ENCODE peak calls at places on chromosomes 16 and 17, in ten cellular contexts. V is sigmoid colon; E is tibial artery; R is GM06990; A is Caco-2; U is IMR-90; M is H9; C is tibial nerve; P is neuronal stem cell; O is effector memory CD4-positive, alpha-beta T cell. J is an unnamed sample. For H3K27me3, the result is how much of the 10 kb centered on the place peaks cover.

GRCh38 chr16:2187212-2187611 is 9.2 kb downstream of the CASKIN1 start:
- DNase-seq in V (no peak), E (no peak), R (no peak), A (no peak), U (no peak), M (no peak), C (no peak), P (no peak), O (no peak), J (no peak)

GRCh38 chr16:29710227-29711219 is 31.5 kb downstream of the QPRT start:
- DNase-seq in V (no peak), E (no peak), R (no peak), A (no peak), U (peak), M (peak), C (no peak), P (no peak), O (no peak), J (peak)

GRCh38 chr17:4518901-4519300 is 20.2 kb downstream of the SPNS2 start:
- DNase-seq in V (peak), E (no peak), R (no peak), A (no peak), U (no peak), M (no peak), C (no peak), P (no peak), O (no peak), J (no peak)

GRCh38 chr17:42072323-42073187 is 22.2 kb upstream of the C17orf113 start:
- DNase-seq in V (no peak), E (no peak), R (no peak), A (no peak), U (no peak), M (no peak), C (no peak), P (no peak), O (no peak), J (no peak)

GRCh38 chr17:8001976-8002645 is at the start of gene GUCY2D:
- DNase-seq in V (no peak), E (no peak), R (no peak), A (no peak), U (no peak), M (peak), C (no peak), P (no peak), O (no peak), J (no peak)

GRCh38 chr16:27230562-27230991 is 27.3 kb downstream of the KDM8 start:
- DNase-seq in V (no peak), E (no peak), R (no peak), A (no peak), U (no peak), M (no peak), C (no peak), P (no peak), O (peak), J (peak)

GRCh38 chr16:68492501-68493411 is 44.4 kb upstream of the SMPD3 start:
- DNase-seq in V (no peak), E (no peak), R (no peak), A (no peak), U (no peak), M (no peak), C (no peak), P (no peak), O (no peak), J (no peak)

GRCh38 chr16:23499801-23500200 is 10.5 kb downstream of the GGA2 start:
- DNase-seq in V (no peak), E (no peak), R (no peak), A (no peak), U (no peak), M (peak), C (no peak), P (no peak), O (no peak), J (no peak)

GRCh38 chr17:14843086-14843795 is 421.9 kb downstream of the PMP22 start:
- DNase-seq in V (no peak), E (no peak), R (no peak), A (no peak), U (no peak), M (no peak), C (no peak), P (no peak), O (no peak), J (no peak)

GRCh38 chr17:32517982-32518381 is 31.2 kb downstream of the CDK5R1 start:
- DNase-seq in V (peak), E (peak), R (no peak), A (no peak), U (no peak), M (no peak), C (no peak), P (no peak), O (no peak), J (no peak)

GRCh38 chr16:89720520-89720858 is 209 bp downstream of the VPS9D1 start:
- DNase-seq in V (no peak), E (no peak), R (no peak), A (peak), U (no peak), M (peak), C (no peak), P (peak), O (no peak), J (no peak)

GRCh38 chr17:63406689-63407330 is 39.3 kb downstream of the CYB561 start:
- DNase-seq in V (peak), E (no peak), R (peak), A (peak), U (peak), M (peak), C (peak), P (peak), O (peak), J (peak)

GRCh38 chr17:10745231-10745630 is 15.4 kb upstream of the TMEM220 start:
- DNase-seq in V (peak), E (no peak), R (no peak), A (no peak), U (no peak), M (no peak), C (no peak), P (no peak), O (no peak), J (no peak)

GRCh38 chr17:66667491-66668030 is 167.4 kb upstream of the CACNG5 start:
- DNase-seq in V (no peak), E (no peak), R (no peak), A (no peak), U (no peak), M (no peak), C (no peak), P (no peak), O (peak), J (peak)

GRCh38 chr16:68232335-68232734 is 3.6 kb downstream of the ESRP2 start:
- DNase-seq in V (peak), E (peak), R (no peak), A (peak), U (no peak), M (no peak), C (no peak), P (no peak), O (no peak), J (no peak)

GRCh38 chr17:7003745-7004144 is 7.9 kb downstream of the ALOX12 start:
- DNase-seq in V (no peak), E (no peak), R (no peak), A (no peak), U (no peak), M (no peak), C (no peak), P (no peak), O (no peak), J (no peak)

GRCh38 chr17:32907583-32907982 is 20.4 kb upstream of the TMEM98 start:
- DNase-seq in V (no peak), E (no peak), R (no peak), A (no peak), U (no peak), M (peak), C (no peak), P (no peak), O (no peak), J (no peak)

GRCh38 chr16:55671206-55671973 is 15.6 kb downstream of the SLC6A2 start:
- DNase-seq in V (no peak), E (peak), R (no peak), A (no peak), U (no peak), M (no peak), C (no peak), P (no peak), O (no peak), J (no peak)

GRCh38 chr17:57442914-57443571 is 186.7 kb downstream of the MSI2 start:
- DNase-seq in V (no peak), E (no peak), R (peak), A (no peak), U (no peak), M (no peak), C (no peak), P (no peak), O (no peak), J (peak)

GRCh38 chr16:87052506-87052905 is 264.7 kb downstream of the C16orf95 start:
- DNase-seq in V (no peak), E (peak), R (no peak), A (no peak), U (no peak), M (no peak), C (no peak), P (no peak), O (no peak), J (no peak)

GRCh38 chr16:87054856-87055255 is 262.3 kb downstream of the C16orf95 start:
- DNase-seq in V (peak), E (peak), R (no peak), A (peak), U (no peak), M (no peak), C (no peak), P (no peak), O (no peak), J (no peak)

GRCh38 chr16:87051526-87052320 is 265.5 kb downstream of the C16orf95 start:
- DNase-seq in V (no peak), E (peak), R (no peak), A (no peak), U (no peak), M (no peak), C (no peak), P (no peak), O (no peak), J (no peak)

GRCh38 chr16:87054154-87054553 is 263.0 kb downstream of the C16orf95 start:
- DNase-seq in V (no peak), E (no peak), R (no peak), A (no peak), U (no peak), M (no peak), C (no peak), P (no peak), O (no peak), J (no peak)

GRCh38 chr16:87053016-87053982 is 263.9 kb downstream of the C16orf95 start:
- DNase-seq in V (no peak), E (peak), R (no peak), A (no peak), U (no peak), M (peak), C (no peak), P (no peak), O (no peak), J (no peak)
- H3K27me3 ChIP-seq in V (under half), E (under half), R (under half), A (under half), U (under half), M (under half), C (under half), P (under half), O (under half), J (under half)

GRCh38 chr16:1157639-1158455 is 4.9 kb downstream of the CACNA1H start:
- DNase-seq in V (no peak), E (no peak), R (no peak), A (no peak), U (no peak), M (no peak), C (no peak), P (no peak), O (no peak), J (no peak)
- H3K27me3 ChIP-seq in V (under half), E (under half), R (under half), A (under half), U (under half), M (under half), C (under half), P (under half), O (under half), J (under half)

GRCh38 chr17:81317436-81317821 is 22.3 kb upstream of the SLC38A10 start:
- DNase-seq in V (no peak), E (no peak), R (no peak), A (no peak), U (no peak), M (no peak), C (no peak), P (no peak), O (no peak), J (no peak)
- H3K27me3 ChIP-seq in V (under half), E (under half), R (under half), A (under half), U (under half), M (under half), C (under half), P (under half), O (under half), J (under half)

GRCh38 chr17:38603786-38604478 is 1.8 kb downstream of the SRCIN1 start:
- DNase-seq in V (no peak), E (no peak), R (no peak), A (no peak), U (no peak), M (no peak), C (no peak), P (no peak), O (no peak), J (no peak)
- H3K27me3 ChIP-seq in V (under half), E (under half), R (under half), A (under half), U (half or more), M (under half), C (under half), P (under half), O (under half), J (under half)

GRCh38 chr16:85199880-85200279 is 87.6 kb upstream of the CIBAR2 start:
- DNase-seq in V (no peak), E (no peak), R (no peak), A (no peak), U (no peak), M (no peak), C (no peak), P (no peak), O (no peak), J (no peak)
- H3K27me3 ChIP-seq in V (under half), E (under half), R (under half), A (under half), U (under half), M (under half), C (under half), P (under half), O (under half), J (under half)

GRCh38 chr17:80295146-80295545 is 34.5 kb downstream of the RNF213 start:
- DNase-seq in V (no peak), E (no peak), R (no peak), A (no peak), U (no peak), M (no peak), C (no peak), P (no peak), O (no peak), J (no peak)
- H3K27me3 ChIP-seq in V (under half), E (under half), R (under half), A (under half), U (under half), M (under half), C (under half), P (under half), O (under half), J (under half)

DNA sequence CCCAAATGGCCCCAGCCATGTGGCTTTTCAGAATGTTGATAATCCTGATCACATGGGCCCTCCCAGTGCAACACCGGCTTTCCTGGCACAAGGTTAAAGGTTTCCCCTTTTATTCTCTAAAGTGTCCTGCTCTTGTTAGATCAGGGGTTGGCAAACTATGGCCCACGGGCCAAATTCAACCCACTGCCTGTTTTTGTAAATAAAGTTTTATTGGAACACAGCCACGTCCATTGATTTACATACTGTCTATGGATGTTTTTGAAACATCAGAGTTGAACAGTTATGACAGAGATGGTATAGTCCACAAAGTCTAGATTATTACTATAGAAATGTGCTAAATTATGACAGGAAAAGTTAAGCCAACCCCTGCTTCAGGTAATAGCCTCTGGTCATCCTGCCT is 157.3 kb downstream of the ZFHX3 start:
- DNase-seq in V (no peak), E (peak), R (no peak), A (no peak), U (no peak), M (no peak), C (no peak), P (no peak), O (no peak), J (no peak)
- H3K27me3 ChIP-seq in V (under half), E (under half), R (under half), A (under half), U (under half), M (under half), C (under half), P (under half), O (under half), J (under half)

GRCh38 chr17:76078859-76079576 is at the start of gene ZACN:
- DNase-seq in V (no peak), E (no peak), R (no peak), A (no peak), U (no peak), M (peak), C (no peak), P (no peak), O (no peak), J (no peak)
- H3K27me3 ChIP-seq in V (under half), E (under half), R (under half), A (under half), U (half or more), M (half or more), C (under half), P (under half), O (under half), J (under half)

GRCh38 chr16:86503830-86504229 is 6.5 kb upstream of the FOXF1 start:
- DNase-seq in V (peak), E (no peak), R (no peak), A (no peak), U (no peak), M (no peak), C (no peak), P (no peak), O (no peak), J (no peak)
- H3K27me3 ChIP-seq in V (under half), E (under half), R (under half), A (under half), U (under half), M (half or more), C (under half), P (half or more), O (half or more), J (under half)

GRCh38 chr16:54657058-54657708 is 273.5 kb upstream of the IRX5 start:
- DNase-seq in V (no peak), E (peak), R (no peak), A (peak), U (no peak), M (peak), C (no peak), P (no peak), O (no peak), J (no peak)

GRCh38 chr16:54655171-54655590 is 275.5 kb upstream of the IRX5 start:
- DNase-seq in V (no peak), E (peak), R (no peak), A (no peak), U (no peak), M (no peak), C (no peak), P (no peak), O (no peak), J (no peak)

GRCh38 chr16:54651851-54652770 is 278.6 kb upstream of the IRX5 start:
- DNase-seq in V (no peak), E (no peak), R (no peak), A (no peak), U (no peak), M (no peak), C (no peak), P (no peak), O (no peak), J (no peak)

GRCh38 chr16:54651440-54651839 is 279.2 kb upstream of the IRX5 start:
- DNase-seq in V (no peak), E (no peak), R (no peak), A (no peak), U (no peak), M (peak), C (no peak), P (peak), O (no peak), J (no peak)

DNA sequence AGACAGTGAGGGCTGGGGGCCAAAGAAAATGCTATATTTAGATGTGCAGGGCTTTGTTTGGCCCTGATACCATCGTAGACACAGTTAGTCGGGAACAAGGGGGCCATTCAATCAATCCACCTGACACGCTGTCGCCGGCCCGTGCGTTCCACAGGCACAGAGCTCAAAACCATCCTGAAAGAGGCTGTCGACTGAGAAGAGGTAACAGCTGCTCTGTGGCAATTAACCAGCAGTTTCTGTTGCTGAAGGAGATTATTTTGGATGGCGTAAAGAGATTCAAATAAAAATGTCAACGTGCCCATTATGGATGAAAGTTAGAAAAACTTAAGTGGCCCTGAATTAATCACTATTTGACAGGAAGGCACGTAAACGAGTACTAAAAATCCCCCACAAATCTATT is 276.2 kb upstream of the IRX5 start:
- DNase-seq in V (no peak), E (no peak), R (no peak), A (no peak), U (no peak), M (no peak), C (no peak), P (no peak), O (no peak), J (no peak)
- H3K27me3 ChIP-seq in V (under half), E (under half), R (under half), A (under half), U (under half), M (under half), C (under half), P (under half), O (under half), J (under half)